ENCODE peak calls at places on chromosomes 7 and 10, in ten cellular contexts. X is Calu3; I is A172; H is IMR-90; R is glutamatergic neuron; N is posterior vena cava; B is aorta; L is activated T-cell treated with anti-CD3 and anti-CD28 coated beads, Interleukin-2, amount 50 U/mL, for 72 hours; E is anterior cingulate cortex; W is stimulated activated CD4-positive, alpha-beta T cell treated with anti-CD3 and anti-CD28 coated beads, TNF-alpha, amount 100 ng/mL, for 4 hours. Q is an unnamed sample.

GRCh38 chr7:2800923-2801682 is 43.0 kb downstream of the GNA12 start:
- DNase-seq in L (peak; percentile 29), R (no peak), I (peak; percentile 71), H (peak; percentile 73), N (no peak), E (no peak), B (no peak), W (no peak), X (peak; percentile 50), Q (no peak)

GRCh38 chr10:11162828-11163599 is 145.3 kb downstream of the CELF2 start:
- DNase-seq in N (no peak), I (no peak), E (no peak), B (no peak), L (peak; percentile 79), H (no peak), W (no peak), R (no peak), X (no peak), Q (peak; percentile 58)

GRCh38 chr7:34060548-34060947 is 155.2 kb downstream of the BMPER start:
- DNase-seq in N (no peak), B (no peak), I (no peak), E (no peak), R (no peak), H (peak; percentile 81), W (no peak), X (no peak), L (no peak), Q (no peak)

GRCh38 chr10:44628921-44629320 is 244.0 kb upstream of the CXCL12 start:
- DNase-seq in R (no peak), X (no peak), I (peak; percentile 51), L (no peak), E (no peak), N (no peak), B (no peak), H (peak; percentile 86), W (no peak), Q (no peak)

GRCh38 chr7:121436688-121437087 is 40.6 kb upstream of the FAM3C start:
- DNase-seq in N (no peak), L (no peak), W (no peak), R (no peak), X (no peak), H (no peak), I (no peak), B (no peak), E (no peak), Q (no peak)

GRCh38 chr7:105935250-105935649 is 27.8 kb upstream of the CDHR3 start:
- DNase-seq in B (no peak), E (no peak), X (peak; percentile 22), H (no peak), L (no peak), W (no peak), N (no peak), R (no peak), I (no peak), Q (no peak)

GRCh38 chr10:129756912-129757861 is 206.9 kb downstream of the EBF3 start:
- DNase-seq in E (no peak), R (peak; percentile 12), I (no peak), N (peak; percentile 18), L (no peak), H (no peak), B (peak; percentile 67), X (no peak), W (no peak), Q (no peak)

GRCh38 chr7:99514050-99514449 is 9.6 kb downstream of the ZKSCAN5 start:
- DNase-seq in R (no peak), I (no peak), X (no peak), N (no peak), E (no peak), B (no peak), H (peak; percentile 68), W (no peak), L (no peak), Q (no peak)

GRCh38 chr7:100192951-100193350 is 15.2 kb downstream of the STAG3 start:
- DNase-seq in I (no peak), R (no peak), L (no peak), W (no peak), H (no peak), X (no peak), E (no peak), B (no peak), N (no peak), Q (no peak)

GRCh38 chr7:134355925-134356324 is 39.2 kb upstream of the SLC35B4 start:
- DNase-seq in R (no peak), H (no peak), E (no peak), B (no peak), N (no peak), W (no peak), X (peak; percentile 44), I (no peak), L (no peak), Q (no peak)

GRCh38 chr7:32164341-32164996 is 94.3 kb upstream of the PDE1C start:
- DNase-seq in X (peak; percentile 79), L (no peak), H (peak; percentile 76), N (no peak), W (no peak), E (no peak), I (peak; percentile 94), R (no peak), B (no peak), Q (no peak)

GRCh38 chr7:125409921-125410320 is 480.3 kb upstream of the POT1 start:
- DNase-seq in W (no peak), I (no peak), L (no peak), X (no peak), E (no peak), R (no peak), N (no peak), H (no peak), B (no peak), Q (no peak)

GRCh38 chr10:84310470-84310869 is 17.9 kb upstream of the CCSER2 start:
- DNase-seq in W (no peak), B (no peak), N (no peak), X (no peak), R (no peak), E (no peak), L (no peak), H (peak; percentile 86), I (peak; percentile 55), Q (no peak)

GRCh38 chr10:33507662-33508425 is 173.4 kb upstream of the NRP1 start:
- DNase-seq in H (peak; percentile 43), W (no peak), R (no peak), I (no peak), N (no peak), L (no peak), E (no peak), X (no peak), B (no peak), Q (no peak)

GRCh38 chr7:122944682-122945303 is 50.7 kb downstream of the TAS2R16 start:
- DNase-seq in L (no peak), I (no peak), X (no peak), B (no peak), H (no peak), N (no peak), E (no peak), R (no peak), W (no peak), Q (no peak)

GRCh38 chr10:81733547-81733946 is 141.4 kb upstream of the NRG3 start:
- DNase-seq in E (no peak), N (no peak), B (no peak), I (no peak), X (no peak), W (no peak), R (no peak), L (no peak), H (no peak), Q (no peak)

GRCh38 chr7:22665816-22666375 is 61.1 kb upstream of the IL6 start:
- DNase-seq in L (peak; percentile 57), B (no peak), E (no peak), I (peak; percentile 25), N (no peak), X (no peak), R (no peak), W (no peak), H (peak; percentile 53), Q (no peak)

GRCh38 chr7:95550546-95550945 is 45.8 kb downstream of the PDK4 start:
- DNase-seq in H (no peak), R (no peak), N (no peak), I (no peak), B (no peak), L (no peak), W (no peak), E (no peak), X (no peak), Q (no peak)

GRCh38 chr7:134440067-134440466 is 18.8 kb downstream of the AKR1B1 start:
- DNase-seq in N (no peak), E (no peak), L (no peak), R (no peak), I (no peak), H (no peak), X (no peak), W (no peak), B (no peak), Q (no peak)

GRCh38 chr10:31769564-31769963 is 159.1 kb downstream of the ARHGAP12 start:
- DNase-seq in L (no peak), B (no peak), H (peak; percentile 87), I (peak; percentile 78), W (no peak), E (no peak), N (no peak), R (no peak), X (no peak), Q (no peak)

GRCh38 chr10:30821269-30821993 is 191.9 kb upstream of the LYZL2 start:
- DNase-seq in X (no peak), W (no peak), H (no peak), B (no peak), R (no peak), N (no peak), E (no peak), I (no peak), L (no peak), Q (no peak)

GRCh38 chr7:157268540-157268939 is 68.3 kb upstream of the DNAJB6 start:
- DNase-seq in H (peak; percentile 14), R (no peak), L (no peak), I (no peak), W (no peak), B (peak; percentile 49), X (no peak), E (no peak), N (peak; percentile 69), Q (no peak)

GRCh38 chr7:127252736-127253288 is at the start of gene GRM8:
- DNase-seq in X (peak; percentile 49), B (peak; percentile 87), I (no peak), R (peak; percentile 78), L (peak; percentile 23), H (peak; percentile 22), W (peak; percentile 9), N (peak; percentile 80), E (no peak), Q (no peak)

GRCh38 chr7:117264716-117265115 is 58.1 kb downstream of the WNT2 start:
- DNase-seq in W (no peak), X (no peak), N (no peak), H (no peak), E (no peak), I (no peak), L (no peak), R (no peak), B (no peak), Q (no peak)

GRCh38 chr10:110556296-110556695 is 11.2 kb upstream of the SMC3 start:
- DNase-seq in I (no peak), B (no peak), R (no peak), H (no peak), X (no peak), L (no peak), E (no peak), W (no peak), N (no peak), Q (no peak)

GRCh38 chr7:100489824-100490223 is 6.1 kb downstream of the NYAP1 start:
- DNase-seq in N (no peak), H (peak; percentile 96), I (peak; percentile 83), R (peak; percentile 92), E (no peak), X (peak; percentile 58), W (no peak), L (no peak), B (no peak), Q (no peak)

GRCh38 chr10:131946321-131946751 is 35.4 kb downstream of the BNIP3 start:
- DNase-seq in H (peak; percentile 91), X (no peak), W (no peak), N (no peak), R (no peak), L (no peak), I (peak; percentile 79), B (peak; percentile 75), E (no peak), Q (no peak)

GRCh38 chr7:127447326-127447945 is 54.9 kb upstream of the ZNF800 start:
- DNase-seq in X (peak; percentile 12), H (peak; percentile 60), N (no peak), L (peak; percentile 52), W (no peak), E (no peak), I (peak; percentile 61), R (no peak), B (no peak), Q (peak; percentile 6)

Q was measured in stimulated activated CD8-positive, alpha-beta memory T cell treated with anti-CD3 and anti-CD28 coated beads, Interleukin-7, amount 100 ng/mL, for 1 hour.